ENCODE peak calls at places on chromosome 2, in five cellular contexts. P is T1000; Z is stimulated activated CD4-positive, alpha-beta T cell treated with anti-CD3 and anti-CD28 coated beads, TNF-alpha, amount 100 ng/mL, for 4 hours; L is left ventricle myocardium inferior; O is islet precursor cell. A is an unnamed sample.

GRCh38 chr2:216583157-216583556 is 50.1 kb upstream of the IGFBP2 start:
- DNase-seq in P (no peak), Z (no peak), L (no peak), O (peak), A (peak)

GRCh38 chr2:120204945-120205670 is 18.1 kb downstream of the TMEM185B start:
- DNase-seq in P (no peak), Z (no peak), L (no peak), O (peak), A (no peak)

GRCh38 chr2:235670974-235671787 is 177.3 kb downstream of the AGAP1 start:
- DNase-seq in P (no peak), Z (no peak), L (no peak), O (no peak), A (no peak)

GRCh38 chr2:185970148-185970852 is 231.7 kb downstream of the FSIP2 start:
- DNase-seq in P (no peak), Z (no peak), L (no peak), O (peak), A (peak)

GRCh38 chr2:19356545-19357382 is 1.7 kb downstream of the OSR1 start:
- DNase-seq in P (no peak), Z (no peak), L (no peak), O (no peak), A (peak)

GRCh38 chr2:47486858-47487497 is 84.0 kb downstream of the MSH2 start:
- DNase-seq in P (no peak), Z (no peak), L (no peak), O (no peak), A (no peak)

GRCh38 chr2:231050018-231050901 is 6.4 kb upstream of the PSMD1 start:
- DNase-seq in P (no peak), Z (no peak), L (no peak), O (peak), A (no peak)

GRCh38 chr2:210617732-210618330 is 61.4 kb downstream of the CPS1 start:
- DNase-seq in P (no peak), Z (no peak), L (no peak), O (no peak), A (peak)

GRCh38 chr2:133674433-133675331 is 106.4 kb upstream of the NCKAP5 start:
- DNase-seq in P (no peak), Z (no peak), L (peak), O (peak), A (peak)

GRCh38 chr2:239252433-239253200 is 148.2 kb downstream of the HDAC4 start:
- DNase-seq in P (no peak), Z (no peak), L (peak), O (no peak), A (no peak)

GRCh38 chr2:96329416-96329815 is 4.3 kb downstream of the ITPRIPL1 start:
- DNase-seq in P (no peak), Z (no peak), L (no peak), O (no peak), A (peak)

A was measured in astrocyte of the spinal cord.